ENCODE peak calls at places on chromosome 7, in four cellular contexts. G is IMR-90, W is fibroblast of lung, K is naive B cell. Z is an unnamed sample.

GRCh38 chr7:132500727-132501410 is 75.4 kb downstream of the PLXNA4 start:
- DNase-seq in G (no peak), W (peak; percentile 69), K (no peak), Z (no peak)

GRCh38 chr7:93707249-93707648 is 132.7 kb upstream of the CALCR start:
- DNase-seq in G (no peak), W (no peak), K (no peak), Z (no peak)

GRCh38 chr7:106521541-106521940 is 139.4 kb downstream of the CCDC71L start:
- DNase-seq in G (no peak), W (peak; percentile 9), K (no peak), Z (no peak)

GRCh38 chr7:78095549-78095948 is 297.0 kb downstream of the PHTF2 start:
- DNase-seq in G (peak; percentile 83), W (peak; percentile 89), K (no peak), Z (no peak)

GRCh38 chr7:6558837-6559236 is 7.6 kb upstream of the GRID2IP start:
- DNase-seq in G (peak; percentile 21), W (peak; percentile 25), K (no peak), Z (peak; percentile 92)

GRCh38 chr7:20116869-20117268 is 100.3 kb downstream of the MACC1 start:
- DNase-seq in G (no peak), W (no peak), K (no peak), Z (no peak)

GRCh38 chr7:21454906-21455305 is 27.0 kb downstream of the SP4 start:
- DNase-seq in G (no peak), W (no peak), K (no peak), Z (no peak)

GRCh38 chr7:135380351-135380750 is 129.6 kb downstream of the CNOT4 start:
- DNase-seq in G (no peak), W (no peak), K (no peak), Z (no peak)

GRCh38 chr7:43735403-43735801 is 6.1 kb upstream of the COA1 start:
- DNase-seq in G (no peak), W (no peak), K (no peak), Z (no peak)

GRCh38 chr7:65820287-65820950 is 52.5 kb upstream of the VKORC1L1 start:
- DNase-seq in G (no peak), W (no peak), K (no peak), Z (no peak)

GRCh38 chr7:79182283-79182682 is 271.2 kb downstream of the MAGI2 start:
- DNase-seq in G (peak; percentile 90), W (peak; percentile 90), K (no peak), Z (no peak)

GRCh38 chr7:82172017-82172416 is 271.6 kb downstream of the CACNA2D1 start:
- DNase-seq in G (no peak), W (no peak), K (no peak), Z (no peak)

GRCh38 chr7:133550811-133551210 is 297.9 kb downstream of the EXOC4 start:
- DNase-seq in G (no peak), W (no peak), K (no peak), Z (no peak)

GRCh38 chr7:51366930-51367613 is 50.5 kb upstream of the COBL start:
- DNase-seq in G (peak; percentile 26), W (peak; percentile 40), K (no peak), Z (peak; percentile 59)

GRCh38 chr7:2649139-2649838 is 17.5 kb downstream of the TTYH3 start:
- DNase-seq in G (no peak), W (no peak), K (no peak), Z (no peak)

GRCh38 chr7:82594665-82595064 is 151.1 kb upstream of the CACNA2D1 start:
- DNase-seq in G (no peak), W (no peak), K (no peak), Z (no peak)

GRCh38 chr7:148135106-148135505 is 455.5 kb upstream of the C7orf33 start:
- DNase-seq in G (no peak), W (no peak), K (no peak), Z (no peak)

GRCh38 chr7:74275401-74275881 is 13.8 kb upstream of the CLIP2 start:
- DNase-seq in G (no peak), W (no peak), K (no peak), Z (no peak)

GRCh38 chr7:90833443-90833842 is 237.3 kb downstream of the CDK14 start:
- DNase-seq in G (peak; percentile 75), W (peak; percentile 76), K (no peak), Z (no peak)

GRCh38 chr7:71864130-71864529 is 548.0 kb downstream of the CALN1 start:
- DNase-seq in G (no peak), W (no peak), K (no peak), Z (no peak)

GRCh38 chr7:17097668-17098297 is 200.7 kb upstream of the AHR start:
- DNase-seq in G (peak; percentile 10), W (peak; percentile 18), K (no peak), Z (no peak)

GRCh38 chr7:140161047-140161446 is 15.7 kb downstream of the KDM7A start:
- DNase-seq in G (no peak), W (no peak), K (no peak), Z (no peak)

GRCh38 chr7:103011650-103012049 is 62.9 kb downstream of the FBXL13 start:
- DNase-seq in G (peak; percentile 46), W (peak; percentile 47), K (no peak), Z (no peak)

GRCh38 chr7:105399043-105399725 is 10.5 kb upstream of the SRPK2 start:
- DNase-seq in G (peak; percentile 52), W (peak; percentile 33), K (no peak), Z (no peak)

GRCh38 chr7:100342761-100343160 is 15.2 kb upstream of the PILRB start:
- DNase-seq in G (no peak), W (no peak), K (no peak), Z (no peak)

Z was measured in H54.